ENCODE peak calls at places on chromosome 10, in five cellular contexts. One of them, this sample, is unnamed.

GRCh38 chr10:71126432-71126831 is 85.9 kb upstream of the UNC5B start:
- DNase-seq in NB4: no peak
- DNase-seq in heart left ventricle: no peak
- DNase-seq in GM12891: no peak
- DNase-seq in ovary: no peak
- DNase-seq in this sample: no peak

GRCh38 chr10:117339979-117340378 is 35.3 kb downstream of the PDZD8 start:
- DNase-seq in ovary: no peak
- DNase-seq in NB4: no peak
- DNase-seq in GM12891: no peak
- DNase-seq in heart left ventricle: no peak
- DNase-seq in this sample: no peak

GRCh38 chr10:35613597-35614226 is 8.6 kb downstream of the GJD4 start:
- DNase-seq in heart left ventricle: no peak
- DNase-seq in ovary: no peak
- DNase-seq in NB4: peak; percentile 3
- DNase-seq in GM12891: no peak
- DNase-seq in this sample: peak; percentile 31

GRCh38 chr10:101965075-101965765 is 90.8 kb downstream of the ARMH3 start:
- DNase-seq in ovary: no peak
- DNase-seq in heart left ventricle: no peak
- DNase-seq in GM12891: no peak
- DNase-seq in NB4: no peak
- DNase-seq in this sample: no peak

GRCh38 chr10:78333362-78334143 is 299.9 kb downstream of the RPS24 start:
- DNase-seq in ovary: no peak
- DNase-seq in GM12891: no peak
- DNase-seq in heart left ventricle: no peak
- DNase-seq in NB4: no peak
- DNase-seq in this sample: no peak

GRCh38 chr10:116771101-116771705 is 28.8 kb upstream of the HSPA12A start:
- DNase-seq in ovary: peak; percentile 94
- DNase-seq in GM12891: no peak
- DNase-seq in NB4: no peak
- DNase-seq in heart left ventricle: peak; percentile 71
- DNase-seq in this sample: peak; percentile 72

GRCh38 chr10:49740346-49741107 is 21.6 kb downstream of the OGDHL start:
- DNase-seq in heart left ventricle: no peak
- DNase-seq in ovary: no peak
- DNase-seq in GM12891: no peak
- DNase-seq in NB4: no peak
- DNase-seq in this sample: no peak

GRCh38 chr10:60101821-60102220 is 195.5 kb upstream of the CCDC6 start:
- DNase-seq in GM12891: no peak
- DNase-seq in heart left ventricle: no peak
- DNase-seq in ovary: no peak
- DNase-seq in NB4: no peak
- DNase-seq in this sample: no peak

GRCh38 chr10:24205846-24206245 is 3.1 kb upstream of the KIAA1217 start:
- DNase-seq in ovary: no peak
- DNase-seq in heart left ventricle: no peak
- DNase-seq in GM12891: no peak
- DNase-seq in NB4: no peak
- DNase-seq in this sample: no peak

GRCh38 chr10:43229208-43230061 is 37.4 kb downstream of the RASGEF1A start:
- DNase-seq in NB4: no peak
- DNase-seq in GM12891: no peak
- DNase-seq in ovary: peak; percentile 6
- DNase-seq in heart left ventricle: peak; percentile 72
- DNase-seq in this sample: no peak

GRCh38 chr10:28201666-28202400 is 101.0 kb downstream of the MPP7 start:
- DNase-seq in NB4: no peak
- DNase-seq in ovary: no peak
- DNase-seq in GM12891: no peak
- DNase-seq in heart left ventricle: no peak
- DNase-seq in this sample: no peak

GRCh38 chr10:73439605-73440298 is 6.4 kb upstream of the MSS51 start:
- DNase-seq in ovary: no peak
- DNase-seq in GM12891: no peak
- DNase-seq in NB4: no peak
- DNase-seq in heart left ventricle: no peak
- DNase-seq in this sample: peak; percentile 35

GRCh38 chr10:58590152-58590551 is 77.5 kb downstream of the BICC1 start:
- DNase-seq in GM12891: no peak
- DNase-seq in NB4: no peak
- DNase-seq in heart left ventricle: no peak
- DNase-seq in ovary: peak; percentile 80
- DNase-seq in this sample: peak; percentile 42

GRCh38 chr10:107924458-107924857 is 760.0 kb upstream of the SORCS1 start:
- DNase-seq in heart left ventricle: no peak
- DNase-seq in ovary: no peak
- DNase-seq in GM12891: no peak
- DNase-seq in NB4: no peak
- DNase-seq in this sample: no peak

GRCh38 chr10:104035817-104036384 is 49.8 kb downstream of the COL17A1 start:
- DNase-seq in GM12891: no peak
- DNase-seq in ovary: no peak
- DNase-seq in NB4: no peak
- DNase-seq in heart left ventricle: no peak
- DNase-seq in this sample: no peak

GRCh38 chr10:119269737-119270136 is 62.4 kb downstream of the GRK5 start:
- DNase-seq in NB4: no peak
- DNase-seq in heart left ventricle: no peak
- DNase-seq in ovary: no peak
- DNase-seq in GM12891: no peak
- DNase-seq in this sample: no peak

GRCh38 chr10:119272736-119273135 is 65.4 kb downstream of the GRK5 start:
- DNase-seq in NB4: no peak
- DNase-seq in heart left ventricle: no peak
- DNase-seq in ovary: no peak
- DNase-seq in GM12891: no peak
- DNase-seq in this sample: no peak

GRCh38 chr10:119273413-119273812 is 66.0 kb downstream of the GRK5 start:
- DNase-seq in ovary: no peak
- DNase-seq in heart left ventricle: no peak
- DNase-seq in GM12891: no peak
- DNase-seq in NB4: no peak
- DNase-seq in this sample: no peak

GRCh38 chr10:119268871-119269506 is 61.6 kb downstream of the GRK5 start:
- DNase-seq in GM12891: peak; percentile 58
- DNase-seq in heart left ventricle: no peak
- DNase-seq in NB4: peak; percentile 34
- DNase-seq in ovary: no peak
- DNase-seq in this sample: no peak

DNA sequence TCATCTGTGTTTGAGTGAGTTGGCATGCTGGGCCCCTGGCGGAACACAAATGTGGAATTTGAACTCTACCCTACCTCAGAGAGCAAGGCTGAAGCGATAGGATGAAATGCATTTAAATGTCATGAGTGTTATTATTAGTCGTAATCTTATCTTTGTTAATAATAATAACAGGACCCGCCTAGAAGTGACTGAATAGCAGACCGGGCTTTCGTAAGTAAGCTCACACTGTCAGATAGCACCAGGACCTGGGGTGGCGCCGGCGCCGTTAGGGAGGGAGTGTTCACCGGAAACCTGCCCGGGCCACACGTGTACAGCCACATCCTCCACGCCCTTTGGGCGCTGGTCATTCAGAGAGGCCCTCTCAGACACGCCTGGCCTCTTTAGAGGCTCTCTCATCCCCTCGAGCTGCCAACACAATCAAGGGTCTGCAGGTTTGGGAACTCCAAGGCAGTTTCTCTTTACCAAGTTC is 63.6 kb downstream of the GRK5 start:
- DNase-seq in heart left ventricle: peak; percentile 92
- DNase-seq in NB4: peak; percentile 90
- DNase-seq in ovary: peak; percentile 71
- DNase-seq in GM12891: no peak
- DNase-seq in this sample: peak; percentile 82
- TF ChIP-seq POLR2A in heart left ventricle: no peak
- TF ChIP-seq POLR2A in NB4: peak; percentile 37
- TF ChIP-seq POLR2A in ovary: no peak
- TF ChIP-seq POLR2A in GM12891: no peak
- TF ChIP-seq POLR2A in this sample: no peak

GRCh38 chr10:100651916-100652315 is 93.5 kb upstream of the PAX2 start:
- DNase-seq in ovary: no peak
- DNase-seq in NB4: no peak
- DNase-seq in heart left ventricle: no peak
- DNase-seq in GM12891: no peak
- DNase-seq in this sample: no peak
- TF ChIP-seq POLR2A in ovary: no peak
- TF ChIP-seq POLR2A in NB4: no peak
- TF ChIP-seq POLR2A in heart left ventricle: no peak
- TF ChIP-seq POLR2A in GM12891: no peak
- TF ChIP-seq POLR2A in this sample: no peak

DNA sequence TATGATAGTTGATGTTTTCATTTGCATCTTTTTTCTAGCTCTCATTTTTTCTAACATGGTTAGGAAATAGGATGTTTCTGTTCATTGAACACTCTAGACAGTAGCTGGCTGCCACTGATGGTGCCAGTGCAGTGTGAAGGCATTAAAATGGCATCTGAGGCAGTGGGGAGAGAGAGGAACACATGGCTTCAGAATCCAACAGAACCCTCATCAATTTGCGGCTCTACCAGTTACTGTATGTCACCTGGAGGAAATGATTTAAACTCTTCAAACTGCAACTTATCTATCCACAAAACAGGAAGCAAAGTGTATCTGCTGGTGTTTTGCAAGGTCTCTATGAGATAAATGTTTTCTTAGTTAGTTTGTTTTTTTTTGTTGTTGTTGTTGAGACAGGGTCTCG is 305.2 kb upstream of the PRKCQ start:
- DNase-seq in heart left ventricle: no peak
- DNase-seq in GM12891: no peak
- DNase-seq in ovary: no peak
- DNase-seq in NB4: peak; percentile 1
- DNase-seq in this sample: no peak
- TF ChIP-seq POLR2A in heart left ventricle: no peak
- TF ChIP-seq POLR2A in GM12891: no peak
- TF ChIP-seq POLR2A in ovary: no peak
- TF ChIP-seq POLR2A in NB4: no peak
- TF ChIP-seq POLR2A in this sample: no peak

GRCh38 chr10:69087600-69088470 is at the start of gene SRGN:
- DNase-seq in ovary: peak; percentile 64
- DNase-seq in NB4: peak; percentile 99
- DNase-seq in GM12891: no peak
- DNase-seq in heart left ventricle: no peak
- DNase-seq in this sample: peak; percentile 56
- TF ChIP-seq POLR2A in ovary: peak; percentile 30
- TF ChIP-seq POLR2A in NB4: peak; percentile 100
- TF ChIP-seq POLR2A in GM12891: peak; percentile 99
- TF ChIP-seq POLR2A in heart left ventricle: peak; percentile 78
- TF ChIP-seq POLR2A in this sample: peak; percentile 38

GRCh38 chr10:124088944-124089343 is 4.5 kb downstream of the CHST15 start:
- DNase-seq in ovary: no peak
- DNase-seq in heart left ventricle: no peak
- DNase-seq in NB4: no peak
- DNase-seq in GM12891: no peak
- DNase-seq in this sample: no peak
- TF ChIP-seq POLR2A in ovary: no peak
- TF ChIP-seq POLR2A in heart left ventricle: no peak
- TF ChIP-seq POLR2A in NB4: no peak
- TF ChIP-seq POLR2A in GM12891: no peak
- TF ChIP-seq POLR2A in this sample: no peak

DNA sequence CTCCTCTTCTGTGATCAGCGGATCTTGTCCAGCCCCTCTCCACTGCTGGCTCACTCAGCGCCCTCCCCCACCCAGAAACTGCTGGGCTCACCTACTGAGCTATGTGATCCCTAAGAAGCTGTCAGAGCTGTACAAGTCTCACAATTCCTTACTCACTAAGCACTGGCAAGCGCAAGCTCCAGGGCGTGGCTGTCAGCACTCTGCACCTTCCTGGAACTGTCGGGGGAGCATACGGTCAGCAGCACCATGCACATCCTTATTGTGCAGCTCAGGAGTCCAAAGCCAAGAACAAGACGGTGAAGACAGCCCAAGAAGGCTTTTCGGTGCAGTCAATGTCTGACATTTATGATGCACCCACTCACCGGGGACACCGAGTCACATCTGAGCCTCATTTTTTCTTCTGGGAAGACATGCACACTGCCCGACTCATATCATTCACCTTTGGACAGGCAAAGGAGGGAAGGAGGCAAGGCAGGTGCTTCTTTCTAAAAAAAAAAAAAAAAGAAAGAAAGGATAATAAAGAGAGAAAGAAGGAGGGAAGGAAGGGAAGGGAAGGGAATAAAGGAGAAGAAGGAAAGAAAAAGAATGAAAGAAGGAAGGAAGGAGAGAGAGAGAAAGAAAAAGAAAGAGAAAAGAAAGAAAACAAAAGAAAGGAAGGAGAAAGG is 56.3 kb downstream of the ASB13 start:
- DNase-seq in heart left ventricle: peak; percentile 43
- DNase-seq in ovary: no peak
- DNase-seq in GM12891: no peak
- DNase-seq in NB4: no peak
- DNase-seq in this sample: no peak
- TF ChIP-seq POLR2A in heart left ventricle: no peak
- TF ChIP-seq POLR2A in ovary: no peak
- TF ChIP-seq POLR2A in GM12891: no peak
- TF ChIP-seq POLR2A in NB4: no peak
- TF ChIP-seq POLR2A in this sample: no peak

This sample was measured in H54.